ENCODE peak calls at places on chromosomes 5 and 9, in four cellular contexts. One of them, this sample, is unnamed.

GRCh38 chr9:119811030-119811429 is 441.8 kb upstream of the BRINP1 start:
- DNase-seq in neural progenitor cell: no peak
- DNase-seq in HCT116: no peak
- DNase-seq in PC-3: no peak
- DNase-seq in this sample: peak

GRCh38 chr9:126471084-126471611 is 142.6 kb upstream of the LMX1B start:
- DNase-seq in HCT116: no peak
- DNase-seq in neural progenitor cell: no peak
- DNase-seq in PC-3: no peak
- DNase-seq in this sample: peak

GRCh38 chr9:83291196-83291595 is 228.3 kb upstream of the RASEF start:
- DNase-seq in PC-3: no peak
- DNase-seq in neural progenitor cell: no peak
- DNase-seq in HCT116: no peak
- DNase-seq in this sample: no peak

GRCh38 chr5:172151661-172152210 is 36.3 kb downstream of the STK10 start:
- DNase-seq in neural progenitor cell: no peak
- DNase-seq in HCT116: no peak
- DNase-seq in PC-3: no peak
- DNase-seq in this sample: no peak

GRCh38 chr9:109652112-109652511 is 127.9 kb upstream of the PALM2AKAP2 start:
- DNase-seq in HCT116: no peak
- DNase-seq in PC-3: peak
- DNase-seq in neural progenitor cell: no peak
- DNase-seq in this sample: peak

GRCh38 chr5:154753792-154754191 is 1.4 kb upstream of the LARP1 start:
- DNase-seq in neural progenitor cell: peak
- DNase-seq in PC-3: no peak
- DNase-seq in HCT116: no peak
- DNase-seq in this sample: peak

GRCh38 chr5:177456591-177456964 is 10.0 kb downstream of the PRR7 start:
- DNase-seq in neural progenitor cell: no peak
- DNase-seq in PC-3: no peak
- DNase-seq in HCT116: no peak
- DNase-seq in this sample: no peak

GRCh38 chr5:136891601-136892000 is 526.3 kb upstream of the TRPC7 start:
- DNase-seq in HCT116: no peak
- DNase-seq in PC-3: no peak
- DNase-seq in neural progenitor cell: peak
- DNase-seq in this sample: no peak

GRCh38 chr9:621199-621860 is 220.2 kb upstream of the DMRT1 start:
- DNase-seq in PC-3: no peak
- DNase-seq in neural progenitor cell: no peak
- DNase-seq in HCT116: no peak
- DNase-seq in this sample: peak

GRCh38 chr9:27355166-27355565 is 58.2 kb upstream of the EQTN start:
- DNase-seq in neural progenitor cell: no peak
- DNase-seq in PC-3: no peak
- DNase-seq in HCT116: no peak
- DNase-seq in this sample: no peak

GRCh38 chr5:33319151-33319550 is 121.6 kb upstream of the TARS1 start:
- DNase-seq in neural progenitor cell: no peak
- DNase-seq in PC-3: no peak
- DNase-seq in HCT116: no peak
- DNase-seq in this sample: peak

GRCh38 chr9:92737611-92738299 is 26.9 kb downstream of the BICD2 start:
- DNase-seq in PC-3: no peak
- DNase-seq in HCT116: no peak
- DNase-seq in neural progenitor cell: no peak
- DNase-seq in this sample: no peak

GRCh38 chr5:158995694-158996173 is 104.0 kb downstream of the EBF1 start:
- DNase-seq in PC-3: no peak
- DNase-seq in neural progenitor cell: no peak
- DNase-seq in HCT116: no peak
- DNase-seq in this sample: peak

GRCh38 chr9:112331676-112331955 is 1.8 kb downstream of the PTBP3 start:
- DNase-seq in neural progenitor cell: no peak
- DNase-seq in PC-3: peak
- DNase-seq in HCT116: no peak
- DNase-seq in this sample: no peak

GRCh38 chr9:3331801-3332200 is 194.0 kb downstream of the RFX3 start:
- DNase-seq in HCT116: peak
- DNase-seq in neural progenitor cell: peak
- DNase-seq in PC-3: peak
- DNase-seq in this sample: no peak

GRCh38 chr9:29211681-29212589 is 1638.7 kb upstream of the C9orf72 start:
- DNase-seq in PC-3: no peak
- DNase-seq in HCT116: no peak
- DNase-seq in neural progenitor cell: peak
- DNase-seq in this sample: peak

GRCh38 chr9:92770005-92770995 is 5.7 kb upstream of the BICD2 start:
- DNase-seq in PC-3: no peak
- DNase-seq in HCT116: no peak
- DNase-seq in neural progenitor cell: no peak
- DNase-seq in this sample: peak

GRCh38 chr5:164097747-164098146 is 592.3 kb downstream of the MAT2B start:
- DNase-seq in HCT116: no peak
- DNase-seq in neural progenitor cell: no peak
- DNase-seq in PC-3: peak
- DNase-seq in this sample: no peak

GRCh38 chr5:159504857-159505304 is 174.6 kb upstream of the IL12B start:
- DNase-seq in PC-3: peak
- DNase-seq in neural progenitor cell: no peak
- DNase-seq in HCT116: no peak
- DNase-seq in this sample: peak

GRCh38 chr5:125461641-125462072 is 715.2 kb upstream of the ZNF608 start:
- DNase-seq in HCT116: no peak
- DNase-seq in neural progenitor cell: no peak
- DNase-seq in PC-3: no peak
- DNase-seq in this sample: no peak

GRCh38 chr5:94893404-94894145 is 275.1 kb downstream of the SLF1 start:
- DNase-seq in PC-3: peak
- DNase-seq in neural progenitor cell: peak
- DNase-seq in HCT116: peak
- DNase-seq in this sample: peak

DNA sequence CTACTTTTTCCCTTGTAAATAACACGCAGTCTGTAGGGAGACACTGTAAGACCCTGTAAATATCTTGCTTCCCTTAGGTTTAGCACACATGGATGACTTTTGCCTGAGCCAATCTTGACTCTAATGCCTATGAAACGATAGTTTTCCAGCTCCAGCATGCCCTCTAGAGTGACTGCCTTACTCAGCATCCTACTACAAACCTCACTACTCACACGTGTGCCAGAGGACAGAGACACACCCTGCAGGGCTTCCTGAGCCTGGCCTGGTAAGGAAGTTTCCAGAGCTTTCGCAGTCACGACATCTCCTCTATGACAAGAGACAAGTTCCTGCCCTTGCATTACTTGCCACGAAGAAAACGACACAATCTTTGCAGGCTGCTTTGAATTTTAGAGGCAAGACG is 138.1 kb downstream of the ATPSCKMT start:
- DNase-seq in PC-3: peak
- DNase-seq in neural progenitor cell: peak
- DNase-seq in HCT116: peak
- DNase-seq in this sample: peak
- TF ChIP-seq EZH2phosphoT487 in PC-3: no peak
- TF ChIP-seq EZH2phosphoT487 in neural progenitor cell: no peak
- TF ChIP-seq EZH2phosphoT487 in HCT116: no peak
- TF ChIP-seq EZH2phosphoT487 in this sample: no peak

GRCh38 chr5:127030259-127031146 is at the start of gene MARCHF3:
- DNase-seq in neural progenitor cell: peak
- DNase-seq in PC-3: peak
- DNase-seq in HCT116: peak
- DNase-seq in this sample: peak
- TF ChIP-seq EZH2 in neural progenitor cell: no peak
- TF ChIP-seq EZH2 in PC-3: no peak
- TF ChIP-seq EZH2 in HCT116: no peak
- TF ChIP-seq EZH2 in this sample: no peak

GRCh38 chr5:102778478-102778877 is 23.4 kb downstream of the PAM start:
- DNase-seq in PC-3: peak
- DNase-seq in neural progenitor cell: no peak
- DNase-seq in HCT116: no peak
- DNase-seq in this sample: peak
- TF ChIP-seq EZH2phosphoT487 in PC-3: no peak
- TF ChIP-seq EZH2phosphoT487 in neural progenitor cell: no peak
- TF ChIP-seq EZH2phosphoT487 in HCT116: no peak
- TF ChIP-seq EZH2phosphoT487 in this sample: no peak

GRCh38 chr5:7397005-7397546 is 1.1 kb downstream of the ADCY2 start:
- DNase-seq in PC-3: no peak
- DNase-seq in HCT116: no peak
- DNase-seq in neural progenitor cell: no peak
- DNase-seq in this sample: peak

GRCh38 chr5:7395432-7396168 is at the start of gene ADCY2:
- DNase-seq in PC-3: no peak
- DNase-seq in HCT116: no peak
- DNase-seq in neural progenitor cell: no peak
- DNase-seq in this sample: no peak

GRCh38 chr5:7393921-7394799 is 1.8 kb upstream of the ADCY2 start:
- DNase-seq in HCT116: no peak
- DNase-seq in neural progenitor cell: no peak
- DNase-seq in PC-3: no peak
- DNase-seq in this sample: no peak

GRCh38 chr5:7396169-7397004 is 449 bp downstream of the ADCY2 start:
- DNase-seq in neural progenitor cell: peak
- DNase-seq in HCT116: no peak
- DNase-seq in PC-3: peak
- DNase-seq in this sample: peak

DNA sequence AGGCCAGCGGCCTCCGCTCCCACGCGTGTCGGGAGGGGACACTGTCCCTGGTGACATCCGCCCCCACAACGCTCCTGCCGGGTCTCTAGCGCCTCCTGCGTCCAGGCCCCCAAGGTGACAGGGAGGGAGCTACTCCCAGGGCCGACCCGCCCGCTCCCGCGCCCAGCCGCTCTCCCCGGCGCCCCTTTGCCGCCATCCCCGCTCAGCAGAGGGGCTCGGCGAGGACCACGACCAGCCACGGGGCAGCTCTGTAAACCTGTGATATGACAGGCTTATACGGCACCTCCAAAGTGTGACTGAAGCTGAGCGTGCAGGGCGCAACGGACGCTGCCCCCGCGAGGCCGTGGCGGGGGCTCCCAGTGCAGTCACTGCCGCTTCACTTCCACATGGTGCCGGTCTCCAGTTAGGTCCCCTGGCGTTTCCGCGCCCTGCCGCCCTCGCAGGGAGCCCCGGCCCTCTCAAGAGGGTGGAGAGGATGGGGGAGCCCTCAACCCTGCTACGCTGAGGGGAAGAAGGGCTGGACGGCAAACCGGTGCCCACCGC is 978 bp upstream of the ADCY2 start:
- DNase-seq in HCT116: no peak
- DNase-seq in PC-3: no peak
- DNase-seq in neural progenitor cell: peak
- DNase-seq in this sample: no peak
- TF ChIP-seq EZH2 in HCT116: no peak
- TF ChIP-seq EZH2 in PC-3: no peak
- TF ChIP-seq EZH2 in neural progenitor cell: peak
- TF ChIP-seq EZH2 in this sample: no peak

GRCh38 chr5:624118-624950 is 12.2 kb downstream of the CEP72 start:
- DNase-seq in HCT116: no peak
- DNase-seq in neural progenitor cell: no peak
- DNase-seq in PC-3: no peak
- DNase-seq in this sample: no peak
- TF ChIP-seq EZH2phosphoT487 in HCT116: no peak
- TF ChIP-seq EZH2phosphoT487 in neural progenitor cell: no peak
- TF ChIP-seq EZH2phosphoT487 in PC-3: no peak
- TF ChIP-seq EZH2phosphoT487 in this sample: no peak

DNA sequence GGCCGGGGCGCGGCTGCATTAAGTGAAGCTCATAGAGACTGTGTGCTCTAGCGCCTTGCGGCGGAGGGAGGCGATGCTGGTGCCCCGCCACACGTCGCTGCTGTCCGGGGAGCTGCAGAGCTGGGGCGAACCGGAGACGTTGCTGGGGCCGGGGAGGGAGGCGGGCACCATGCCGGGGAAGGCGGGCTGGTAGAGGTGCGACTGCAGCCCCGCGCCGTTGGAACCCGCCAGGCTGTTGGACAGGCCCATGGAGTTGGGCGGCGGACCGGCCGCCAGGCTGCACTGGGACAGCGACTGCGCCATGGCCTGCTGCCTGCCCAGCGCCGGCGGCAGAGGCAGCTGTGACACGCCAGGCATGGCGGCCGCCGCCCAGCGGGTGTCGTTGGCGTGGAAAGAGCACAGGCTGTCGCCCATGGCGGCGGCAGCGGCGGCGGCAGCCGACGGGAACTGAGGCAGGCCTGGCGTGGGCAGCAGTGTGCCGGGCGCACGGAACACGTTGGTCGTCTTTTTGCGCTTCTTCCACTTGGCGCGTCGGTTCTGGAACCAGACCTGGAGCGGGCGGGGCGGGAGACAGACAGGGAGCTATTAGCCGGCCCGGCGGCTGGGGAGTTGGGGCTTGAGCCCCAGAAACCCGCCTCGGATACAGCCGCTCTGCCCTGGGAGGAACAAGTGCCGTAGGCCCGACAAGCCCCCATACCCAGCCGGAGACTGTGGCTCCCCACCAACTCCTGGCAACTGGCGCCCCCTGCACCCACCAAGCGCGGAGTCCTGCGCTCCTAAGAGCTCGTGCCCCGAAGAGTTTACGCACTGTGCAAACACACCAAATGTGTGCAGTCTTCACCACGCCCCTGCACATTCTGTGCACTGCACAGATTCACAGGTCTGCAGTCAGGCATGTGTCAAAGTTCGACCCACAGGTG is 8.0 kb downstream of the OTP start:
- DNase-seq in PC-3: peak
- DNase-seq in HCT116: peak
- DNase-seq in neural progenitor cell: peak
- DNase-seq in this sample: peak
- TF ChIP-seq EZH2 in PC-3: no peak
- TF ChIP-seq EZH2 in HCT116: no peak
- TF ChIP-seq EZH2 in neural progenitor cell: peak
- TF ChIP-seq EZH2 in this sample: peak